ENCODE peak calls at places on chromosomes 1 and 21, in six cellular contexts. M, J, P, Y, F and H are unnamed samples.

GRCh38 chr1:17587693-17588047 is 48.2 kb downstream of the ARHGEF10L start:
- DNase-seq in M (no peak), J (no peak), P (no peak), Y (peak), F (no peak), H (no peak)

GRCh38 chr1:199448641-199449040 is 578.9 kb upstream of the NR5A2 start:
- DNase-seq in M (no peak), J (no peak), P (no peak), Y (no peak), F (no peak), H (no peak)

GRCh38 chr1:81834921-81835698 is 34.4 kb downstream of the ADGRL2 start:
- DNase-seq in M (peak), J (no peak), P (no peak), Y (peak), F (peak), H (no peak)

GRCh38 chr1:24984300-24984699 is 54.2 kb upstream of the RUNX3 start:
- DNase-seq in M (no peak), J (no peak), P (no peak), Y (no peak), F (no peak), H (no peak)

GRCh38 chr21:44994016-44994365 is 54.2 kb downstream of the SLX9 start:
- DNase-seq in M (no peak), J (no peak), P (no peak), Y (no peak), F (no peak), H (no peak)

GRCh38 chr1:206911064-206911663 is 10.6 kb downstream of the FCMR start:
- DNase-seq in M (peak), J (no peak), P (no peak), Y (peak), F (peak), H (no peak)

GRCh38 chr1:22754106-22754768 is 43.6 kb downstream of the EPHB2 start:
- DNase-seq in M (no peak), J (no peak), P (no peak), Y (no peak), F (peak), H (no peak)

GRCh38 chr1:23362218-23362713 is 7.4 kb downstream of the ZNF436 start:
- DNase-seq in M (no peak), J (no peak), P (no peak), Y (no peak), F (peak), H (no peak)

GRCh38 chr1:1462318-1462966 is 9.1 kb upstream of the ATAD3B start:
- DNase-seq in M (no peak), J (no peak), P (no peak), Y (peak), F (no peak), H (no peak)

GRCh38 chr1:168465942-168466702 is 77.7 kb downstream of the XCL2 start:
- DNase-seq in M (peak), J (no peak), P (peak), Y (peak), F (peak), H (peak)

GRCh38 chr1:92194516-92194915 is 23.2 kb upstream of the C1orf146 start:
- DNase-seq in M (no peak), J (no peak), P (no peak), Y (no peak), F (no peak), H (no peak)

GRCh38 chr21:44443291-44443890 is 11.9 kb upstream of the LRRC3 start:
- DNase-seq in M (no peak), J (no peak), P (no peak), Y (no peak), F (no peak), H (no peak)

GRCh38 chr1:178881950-178882349 is 11.1 kb upstream of the ANGPTL1 start:
- DNase-seq in M (no peak), J (no peak), P (no peak), Y (no peak), F (no peak), H (no peak)

GRCh38 chr1:177227978-177228720 is 57.4 kb downstream of the BRINP2 start:
- DNase-seq in M (no peak), J (no peak), P (no peak), Y (no peak), F (no peak), H (no peak)

GRCh38 chr21:20463362-20463761 is 534.8 kb upstream of the NCAM2 start:
- DNase-seq in M (no peak), J (no peak), P (no peak), Y (no peak), F (no peak), H (no peak)